ENCODE peak calls at places on chromosomes 12 and 14, in nine cellular contexts. B, X, S, Q, G, K, E, C and A are unnamed samples. For H3K4me1, the result is how much of the 10 kb centered on the place peaks cover.

GRCh38 chr12:122024132-122024785 is 2.6 kb downstream of the BCL7A start:
- DNase-seq in B (peak), X (peak), S (no peak), Q (no peak), G (no peak), K (peak), E (no peak), C (peak), A (no peak)

GRCh38 chr14:22848391-22849164 is 12.2 kb downstream of the MMP14 start:
- DNase-seq in B (no peak), X (no peak), S (peak), Q (no peak), G (peak), K (peak), E (peak), C (no peak), A (no peak)

GRCh38 chr12:128920468-128920867 is 67.2 kb downstream of the GLT1D1 start:
- DNase-seq in B (no peak), X (no peak), S (peak), Q (no peak), G (no peak), K (no peak), E (peak), C (no peak), A (no peak)

GRCh38 chr14:104427126-104427851 is 152.3 kb upstream of the C14orf180 start:
- DNase-seq in B (no peak), X (no peak), S (no peak), Q (no peak), G (peak), K (no peak), E (no peak), C (no peak), A (no peak)

GRCh38 chr12:83468988-83469908 is 782.5 kb downstream of the TMTC2 start:
- DNase-seq in B (no peak), X (no peak), S (no peak), Q (no peak), G (no peak), K (no peak), E (no peak), C (no peak), A (no peak)

GRCh38 chr12:105440037-105440664 is 109.7 kb downstream of the C12orf75 start:
- DNase-seq in B (no peak), X (no peak), S (no peak), Q (no peak), G (no peak), K (no peak), E (no peak), C (no peak), A (no peak)

GRCh38 chr12:133120385-133121191 is 9.5 kb downstream of the ZNF891 start:
- DNase-seq in B (no peak), X (no peak), S (no peak), Q (no peak), G (no peak), K (no peak), E (no peak), C (no peak), A (no peak)

GRCh38 chr12:12714276-12715001 is 2.7 kb upstream of the CDKN1B start:
- DNase-seq in B (peak), X (no peak), S (peak), Q (peak), G (peak), K (peak), E (no peak), C (peak), A (peak)

GRCh38 chr14:24263848-24264247 is 871 bp upstream of the TGM1 start:
- DNase-seq in B (no peak), X (no peak), S (no peak), Q (no peak), G (no peak), K (no peak), E (no peak), C (no peak), A (no peak)

GRCh38 chr12:38771871-38772270 is 133.5 kb downstream of the CPNE8 start:
- DNase-seq in B (no peak), X (no peak), S (no peak), Q (no peak), G (no peak), K (no peak), E (peak), C (no peak), A (peak)

GRCh38 chr14:100587763-100588411 is 670 bp upstream of the BEGAIN start:
- DNase-seq in B (no peak), X (no peak), S (no peak), Q (no peak), G (peak), K (no peak), E (peak), C (no peak), A (no peak)

GRCh38 chr14:103522028-103522581 is 525 bp downstream of the CKB start:
- DNase-seq in B (no peak), X (no peak), S (no peak), Q (no peak), G (peak), K (no peak), E (no peak), C (no peak), A (no peak)

DNA sequence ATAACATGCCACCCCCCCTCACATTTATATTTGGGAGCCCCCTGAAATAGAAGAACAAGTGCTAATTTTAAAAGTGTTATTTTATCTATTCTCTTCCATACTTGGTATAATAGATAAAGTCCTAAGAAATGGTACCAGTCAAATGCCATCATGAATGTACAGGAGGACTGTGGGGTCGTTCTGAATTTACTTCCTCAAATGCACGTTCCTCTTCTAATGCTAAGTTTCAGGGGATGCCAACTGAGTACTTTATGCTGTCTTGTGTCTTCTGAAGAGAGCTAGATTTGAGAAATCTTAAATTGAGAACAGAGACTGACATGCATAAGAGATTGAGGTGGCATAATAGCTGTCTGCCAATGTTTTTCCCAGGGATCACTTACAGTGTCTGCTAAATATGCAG is 59.0 kb downstream of the CFAP54 start:
- DNase-seq in B (no peak), X (no peak), S (no peak), Q (no peak), G (no peak), K (no peak), E (no peak), C (no peak), A (no peak)
- H3K27ac ChIP-seq in B (no peak), X (no peak), S (no peak), Q (no peak), G (no peak), K (no peak), E (no peak), C (no peak), A (no peak)

GRCh38 chr12:108306506-108306905 is 32.6 kb downstream of the CMKLR1 start:
- DNase-seq in B (no peak), X (no peak), S (no peak), Q (no peak), G (no peak), K (no peak), E (no peak), C (no peak), A (no peak)

GRCh38 chr12:108310489-108310888 is 28.6 kb downstream of the CMKLR1 start:
- DNase-seq in B (no peak), X (no peak), S (no peak), Q (no peak), G (no peak), K (no peak), E (peak), C (no peak), A (no peak)

GRCh38 chr12:108307006-108307405 is 32.1 kb downstream of the CMKLR1 start:
- DNase-seq in B (no peak), X (no peak), S (no peak), Q (no peak), G (no peak), K (peak), E (peak), C (no peak), A (no peak)

GRCh38 chr12:108309674-108310312 is 29.3 kb downstream of the CMKLR1 start:
- DNase-seq in B (no peak), X (no peak), S (no peak), Q (no peak), G (no peak), K (no peak), E (no peak), C (no peak), A (no peak)

DNA sequence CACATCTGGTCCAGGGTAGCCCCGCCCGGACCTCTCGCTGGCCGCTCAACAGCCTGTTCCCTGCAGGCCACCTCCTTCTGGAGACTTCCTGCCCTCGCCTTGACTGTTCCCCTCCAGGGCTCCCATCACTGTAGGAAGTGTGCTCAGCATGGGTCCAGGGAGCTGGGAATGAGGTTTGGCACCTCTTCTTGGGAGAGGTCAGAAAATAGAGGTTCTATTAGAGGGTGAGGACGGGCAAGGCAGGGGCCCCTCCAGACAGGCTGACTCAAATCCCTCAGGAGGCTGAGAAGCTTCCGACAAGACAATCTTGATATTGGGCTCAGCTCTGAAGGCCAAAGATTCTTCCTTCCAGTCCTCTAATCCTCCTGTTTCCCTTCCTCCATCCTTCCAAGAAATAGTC is 30.7 kb downstream of the CMKLR1 start:
- DNase-seq in B (no peak), X (no peak), S (peak), Q (no peak), G (no peak), K (no peak), E (no peak), C (no peak), A (no peak)
- H3K4me1 ChIP-seq in B (half or more), X (half or more), S (half or more), Q (under half), G (half or more), K (under half), E (under half), C (under half), A (under half)

GRCh38 chr12:52182898-52183543 is 8.8 kb downstream of the KRT80 start:
- DNase-seq in B (no peak), X (no peak), S (no peak), Q (no peak), G (no peak), K (peak), E (no peak), C (no peak), A (no peak)
- H3K27ac ChIP-seq in B (no peak), X (no peak), S (peak), Q (no peak), G (no peak), K (peak), E (no peak), C (no peak), A (no peak)

GRCh38 chr12:2111816-2112215 is 59.0 kb downstream of the CACNA1C start:
- DNase-seq in B (no peak), X (no peak), S (no peak), Q (no peak), G (no peak), K (no peak), E (no peak), C (no peak), A (no peak)
- H3K4me1 ChIP-seq in B (under half), X (under half), S (half or more), Q (under half), G (under half), K (under half), E (under half), C (under half), A (under half)

GRCh38 chr14:61569308-61569707 is 126.0 kb upstream of the HIF1A start:
- DNase-seq in B (no peak), X (no peak), S (no peak), Q (no peak), G (no peak), K (no peak), E (no peak), C (no peak), A (no peak)
- H3K27ac ChIP-seq in B (no peak), X (no peak), S (peak), Q (no peak), G (peak), K (no peak), E (no peak), C (no peak), A (no peak)

DNA sequence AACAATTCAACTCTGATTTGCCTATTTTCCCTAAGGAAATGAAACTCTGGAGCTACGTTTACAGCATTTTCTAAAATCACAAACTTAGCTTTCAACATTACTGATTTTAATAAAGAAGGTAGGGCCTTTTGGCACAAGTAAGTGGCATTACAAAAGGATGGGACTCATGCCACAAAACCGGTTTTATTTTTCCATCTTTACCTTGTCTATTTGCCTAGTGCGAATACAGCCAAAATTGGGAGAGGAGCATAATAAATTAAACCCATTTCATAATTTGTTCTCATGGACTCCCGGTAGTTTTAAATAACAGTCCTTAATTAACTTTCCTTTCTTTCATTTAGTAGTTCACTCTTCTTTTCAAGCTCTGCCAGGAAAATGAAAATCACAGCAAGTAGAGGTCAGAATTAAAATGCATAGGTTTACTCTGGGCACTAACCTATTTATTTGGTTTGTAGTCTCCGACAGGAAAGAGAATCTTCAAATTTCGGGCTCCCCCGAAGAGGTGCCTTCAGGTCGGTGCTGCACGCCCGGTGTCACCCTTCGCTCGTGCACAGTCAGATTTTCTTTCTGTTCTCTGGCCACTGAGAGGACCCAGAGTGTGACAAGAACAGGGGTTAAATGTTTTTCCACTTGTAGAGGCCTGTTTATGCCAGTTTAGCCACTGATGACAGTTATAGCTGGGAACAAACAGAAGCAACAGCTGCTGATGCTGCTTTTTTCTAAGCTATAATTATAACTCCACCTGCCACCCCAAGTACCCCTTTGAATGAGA is at the start of gene BEST3:
- DNase-seq in B (no peak), X (no peak), S (no peak), Q (no peak), G (no peak), K (no peak), E (no peak), C (no peak), A (no peak)
- H3K4me1 ChIP-seq in B (under half), X (under half), S (under half), Q (under half), G (under half), K (under half), E (under half), C (under half), A (under half)

GRCh38 chr12:115375188-115375991 is 691.4 kb upstream of the TBX3 start:
- DNase-seq in B (no peak), X (peak), S (no peak), Q (no peak), G (no peak), K (peak), E (peak), C (no peak), A (no peak)
- H3K27ac ChIP-seq in B (no peak), X (no peak), S (no peak), Q (no peak), G (no peak), K (no peak), E (no peak), C (no peak), A (no peak)

DNA sequence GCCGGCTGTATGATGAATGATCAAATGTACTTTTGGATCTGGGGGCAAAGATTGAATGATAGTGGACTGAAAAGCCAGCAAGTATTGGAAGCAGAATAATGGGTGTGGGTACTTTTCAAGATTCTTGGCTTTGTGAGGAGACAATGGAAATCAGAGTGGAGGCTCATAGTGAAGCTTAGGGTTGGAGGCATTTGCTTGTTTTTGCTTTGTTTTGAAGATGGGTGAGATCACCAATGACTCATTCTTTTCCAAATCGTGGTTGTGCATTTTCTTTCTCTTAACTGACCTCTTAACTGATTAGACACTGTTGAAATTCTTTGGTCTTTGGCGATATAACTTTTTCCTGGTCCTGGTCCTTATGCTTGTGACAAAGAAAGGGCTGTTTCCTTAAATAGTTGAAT is 54.4 kb downstream of the PELI2 start:
- DNase-seq in B (no peak), X (no peak), S (no peak), Q (no peak), G (no peak), K (peak), E (peak), C (no peak), A (no peak)
- H3K4me1 ChIP-seq in B (half or more), X (under half), S (under half), Q (under half), G (under half), K (under half), E (under half), C (under half), A (under half)

GRCh38 chr12:54018608-54018984 is 9.6 kb upstream of the HOXC6 start:
- DNase-seq in B (no peak), X (no peak), S (no peak), Q (no peak), G (no peak), K (no peak), E (no peak), C (no peak), A (no peak)

GRCh38 chr12:54016051-54016450 is 7.3 kb downstream of the HOXC8 start:
- DNase-seq in B (no peak), X (no peak), S (no peak), Q (no peak), G (no peak), K (no peak), E (no peak), C (no peak), A (no peak)

GRCh38 chr12:54016478-54016964 is 7.7 kb downstream of the HOXC8 start:
- DNase-seq in B (no peak), X (no peak), S (no peak), Q (no peak), G (no peak), K (peak), E (no peak), C (no peak), A (no peak)

GRCh38 chr12:54017845-54018607 is 9.2 kb downstream of the HOXC8 start:
- DNase-seq in B (peak), X (no peak), S (peak), Q (peak), G (peak), K (peak), E (peak), C (peak), A (peak)

GRCh38 chr12:54017027-54017788 is 8.4 kb downstream of the HOXC8 start:
- DNase-seq in B (no peak), X (no peak), S (no peak), Q (no peak), G (no peak), K (no peak), E (no peak), C (no peak), A (no peak)
- H3K27ac ChIP-seq in B (no peak), X (no peak), S (no peak), Q (peak), G (no peak), K (no peak), E (no peak), C (peak), A (no peak)

GRCh38 chr14:95530461-95531170 is 4.2 kb upstream of the GLRX5 start:
- DNase-seq in B (no peak), X (no peak), S (no peak), Q (no peak), G (no peak), K (no peak), E (no peak), C (no peak), A (no peak)
- H3K4me1 ChIP-seq in B (under half), X (half or more), S (half or more), Q (under half), G (half or more), K (under half), E (under half), C (under half), A (half or more)